ENCODE peak calls at places on chromosomes 12 and 14, in seven cellular contexts. G is thyroid gland; W is Peyer's patch; S is activated T-cell treated with anti-CD3 and anti-CD28 coated beads for 1 hour; K is stimulated activated CD4-positive, alpha-beta T cell treated with anti-CD3 and anti-CD28 coated beads, Interleukin-12 subunit alpha, Interleukin-12 subunit beta, amount 100 ng/mL, for 24 hours; H is GM04504; V is adrenal gland. Z is an unnamed sample.

GRCh38 chr12:54146506-54147145 is 42.2 kb downstream of the SMUG1 start:
- DNase-seq in G (no peak), W (no peak), S (no peak), K (no peak), H (no peak), V (no peak), Z (no peak)

GRCh38 chr14:50173891-50174290 is 57.5 kb downstream of the SOS2 start:
- DNase-seq in G (no peak), W (no peak), S (no peak), K (no peak), H (no peak), V (no peak), Z (no peak)

GRCh38 chr14:91636604-91637003 is 95.3 kb downstream of the CATSPERB start:
- DNase-seq in G (no peak), W (no peak), S (no peak), K (no peak), H (no peak), V (no peak), Z (no peak)

GRCh38 chr12:132566551-132567131 is 43.7 kb downstream of the LRCOL1 start:
- DNase-seq in G (peak), W (no peak), S (no peak), K (no peak), H (no peak), V (no peak), Z (no peak)

GRCh38 chr14:68580676-68581075 is 212.2 kb downstream of the ZFP36L1 start:
- DNase-seq in G (no peak), W (no peak), S (no peak), K (no peak), H (no peak), V (no peak), Z (no peak)

GRCh38 chr12:65501093-65501621 is 222.7 kb downstream of the MSRB3 start:
- DNase-seq in G (peak), W (no peak), S (no peak), K (no peak), H (no peak), V (peak), Z (no peak)

GRCh38 chr12:31591308-31591901 is 469 bp upstream of the DENND5B start:
- DNase-seq in G (peak), W (peak), S (no peak), K (no peak), H (no peak), V (peak), Z (no peak)

GRCh38 chr14:92930737-92931602 is 8.0 kb downstream of the CHGA start:
- DNase-seq in G (no peak), W (no peak), S (no peak), K (no peak), H (peak), V (no peak), Z (no peak)

GRCh38 chr12:2027379-2027778 is 23.1 kb upstream of the DCP1B start:
- DNase-seq in G (no peak), W (no peak), S (no peak), K (no peak), H (no peak), V (no peak), Z (no peak)

GRCh38 chr14:50425105-50425504 is 28.4 kb upstream of the CDKL1 start:
- DNase-seq in G (no peak), W (no peak), S (no peak), K (no peak), H (no peak), V (no peak), Z (no peak)

GRCh38 chr12:59834659-59835474 is 239.0 kb downstream of the SLC16A7 start:
- DNase-seq in G (no peak), W (no peak), S (no peak), K (no peak), H (no peak), V (no peak), Z (no peak)

GRCh38 chr12:28872654-28873268 is 276.3 kb upstream of the FAR2 start:
- DNase-seq in G (peak), W (peak), S (no peak), K (no peak), H (peak), V (peak), Z (no peak)

GRCh38 chr12:121996945-121997612 is 24.6 kb upstream of the BCL7A start:
- DNase-seq in G (no peak), W (no peak), S (no peak), K (no peak), H (no peak), V (no peak), Z (no peak)

GRCh38 chr12:122155705-122156104 is 18.3 kb downstream of the IL31 start:
- DNase-seq in G (no peak), W (no peak), S (no peak), K (no peak), H (no peak), V (no peak), Z (no peak)

GRCh38 chr12:1916396-1917171 is 1.9 kb downstream of the CACNA2D4 start:
- DNase-seq in G (no peak), W (peak), S (no peak), K (no peak), H (no peak), V (peak), Z (no peak)

GRCh38 chr12:24728366-24728765 is 220.5 kb downstream of the BCAT1 start:
- DNase-seq in G (no peak), W (no peak), S (no peak), K (no peak), H (no peak), V (no peak), Z (no peak)

GRCh38 chr12:52689936-52690335 is 9.7 kb upstream of the KRT1 start:
- DNase-seq in G (no peak), W (no peak), S (no peak), K (no peak), H (no peak), V (no peak), Z (no peak)

GRCh38 chr12:6370994-6371754 is 4.2 kb downstream of the SCNN1A start:
- DNase-seq in G (peak), W (peak), S (no peak), K (no peak), H (peak), V (peak), Z (peak)

GRCh38 chr12:1912580-1913376 is 5.7 kb downstream of the CACNA2D4 start:
- DNase-seq in G (no peak), W (no peak), S (no peak), K (no peak), H (no peak), V (no peak), Z (no peak)

GRCh38 chr14:92173668-92174067 is 51.9 kb downstream of the CPSF2 start:
- DNase-seq in G (no peak), W (no peak), S (no peak), K (no peak), H (peak), V (no peak), Z (no peak)

GRCh38 chr12:64706831-64707230 is 52.4 kb downstream of the GNS start:
- DNase-seq in G (no peak), W (no peak), S (no peak), K (no peak), H (no peak), V (no peak), Z (no peak)

GRCh38 chr14:105253329-105253682 is 5.0 kb downstream of the BTBD6 start:
- DNase-seq in G (no peak), W (no peak), S (no peak), K (no peak), H (no peak), V (no peak), Z (peak)

GRCh38 chr14:50351016-50351415 is 38.9 kb downstream of the DMAC2L start:
- DNase-seq in G (no peak), W (no peak), S (no peak), K (no peak), H (peak), V (no peak), Z (no peak)

GRCh38 chr12:32181498-32182175 is 75.0 kb downstream of the BICD1 start:
- DNase-seq in G (no peak), W (no peak), S (no peak), K (no peak), H (peak), V (no peak), Z (no peak)

GRCh38 chr14:98651042-98651441 is 621.0 kb downstream of the BCL11B start:
- DNase-seq in G (no peak), W (no peak), S (no peak), K (no peak), H (no peak), V (no peak), Z (no peak)

GRCh38 chr14:81454572-81455218 is 54.6 kb upstream of the STON2 start:
- DNase-seq in G (no peak), W (no peak), S (no peak), K (no peak), H (no peak), V (no peak), Z (no peak)

GRCh38 chr14:90400904-90401561 is 4.2 kb downstream of the CALM1 start:
- DNase-seq in G (no peak), W (no peak), S (no peak), K (no peak), H (no peak), V (no peak), Z (no peak)

GRCh38 chr12:124603143-124603542 is 35.7 kb upstream of the NCOR2 start:
- DNase-seq in G (no peak), W (no peak), S (no peak), K (no peak), H (no peak), V (no peak), Z (no peak)

GRCh38 chr14:77085538-77085937 is 12.5 kb upstream of the CIPC start:
- DNase-seq in G (no peak), W (no peak), S (no peak), K (no peak), H (no peak), V (no peak), Z (no peak)

GRCh38 chr14:43135877-43136411 is 1371.1 kb downstream of the FSCB start:
- DNase-seq in G (no peak), W (no peak), S (no peak), K (no peak), H (no peak), V (no peak), Z (no peak)

GRCh38 chr12:59372971-59373370 is 222.9 kb upstream of the SLC16A7 start:
- DNase-seq in G (peak), W (no peak), S (no peak), K (no peak), H (no peak), V (no peak), Z (no peak)

GRCh38 chr12:123059501-123059900 is 79.0 kb downstream of the ARL6IP4 start:
- DNase-seq in G (no peak), W (no peak), S (no peak), K (no peak), H (no peak), V (no peak), Z (no peak)

GRCh38 chr14:93975791-93976476 is 436 bp downstream of the ASB2 start:
- DNase-seq in G (no peak), W (no peak), S (no peak), K (no peak), H (no peak), V (no peak), Z (no peak)

GRCh38 chr12:25839470-25839869 is 119.0 kb upstream of the RASSF8 start:
- DNase-seq in G (no peak), W (no peak), S (no peak), K (no peak), H (no peak), V (no peak), Z (no peak)

GRCh38 chr12:52903855-52904508 is 894 bp downstream of the KRT8 start:
- DNase-seq in G (peak), W (peak), S (peak), K (no peak), H (no peak), V (no peak), Z (peak)

GRCh38 chr12:11877869-11878780 is 192.6 kb upstream of the BCL2L14 start:
- DNase-seq in G (peak), W (no peak), S (no peak), K (no peak), H (no peak), V (peak), Z (no peak)

GRCh38 chr14:44785096-44785495 is 176.7 kb downstream of the KLHL28 start:
- DNase-seq in G (no peak), W (no peak), S (no peak), K (no peak), H (no peak), V (no peak), Z (no peak)

Z was measured in upper lobe of right lung.